ENCODE peak calls at places on chromosomes 4 and X, in four cellular contexts. I is NCI-H1105; P is activated CD4-positive, CD25-positive, alpha-beta regulatory T cell; A is NCI-H82. O is an unnamed sample.

GRCh38 chr4:26410385-26411293 is 79.6 kb downstream of the CCKAR start:
- DNase-seq in I (no peak), P (no peak), A (peak), O (no peak)

GRCh38 chrX:47540754-47541538 is 20.1 kb upstream of the ARAF start:
- DNase-seq in I (peak), P (no peak), A (peak), O (no peak)

GRCh38 chr4:63275491-63275890 is 1133.8 kb downstream of the TECRL start:
- DNase-seq in I (no peak), P (no peak), A (no peak), O (no peak)

GRCh38 chr4:110135523-110135922 is 62.9 kb downstream of the ELOVL6 start:
- DNase-seq in I (no peak), P (no peak), A (no peak), O (no peak)

GRCh38 chrX:107713205-107714195 is 62.1 kb downstream of the TSC22D3 start:
- DNase-seq in I (no peak), P (no peak), A (no peak), O (peak)

GRCh38 chrX:115330498-115331138 is 41.1 kb downstream of the LUZP4 start:
- DNase-seq in I (peak), P (no peak), A (peak), O (no peak)

GRCh38 chr4:38237139-38237538 is 276.9 kb downstream of the PTTG2 start:
- DNase-seq in I (no peak), P (no peak), A (no peak), O (no peak)

GRCh38 chrX:56498756-56499155 is 64.7 kb upstream of the UBQLN2 start:
- DNase-seq in I (no peak), P (no peak), A (no peak), O (no peak)

GRCh38 chrX:49192722-49193328 is 6.7 kb upstream of the PRICKLE3 start:
- DNase-seq in I (no peak), P (no peak), A (peak), O (no peak)

GRCh38 chr4:82773049-82773448 is 25.5 kb downstream of the SCD5 start:
- DNase-seq in I (no peak), P (no peak), A (no peak), O (no peak)

GRCh38 chrX:19609541-19609940 is 94.2 kb upstream of the MAP3K15 start:
- DNase-seq in I (no peak), P (no peak), A (no peak), O (no peak)

GRCh38 chrX:46913710-46914109 is 1.5 kb downstream of the JADE3 start:
- DNase-seq in I (no peak), P (no peak), A (peak), O (no peak)

GRCh38 chrX:40299028-40299479 is 201.3 kb upstream of the BCOR start:
- DNase-seq in I (no peak), P (no peak), A (peak), O (no peak)

GRCh38 chrX:145729635-145730034 is 88.0 kb upstream of the SLITRK2 start:
- DNase-seq in I (no peak), P (no peak), A (no peak), O (no peak)

GRCh38 chrX:113059714-113060113 is 219.1 kb upstream of the AMOT start:
- DNase-seq in I (no peak), P (no peak), A (peak), O (no peak)

GRCh38 chr4:102076622-102077021 is 268.7 kb downstream of the SLC39A8 start:
- DNase-seq in I (no peak), P (no peak), A (no peak), O (no peak)

O was measured in central memory CD8-positive, alpha-beta T cell.